ENCODE peak calls at places on chromosomes 7 and 10, in ten cellular contexts. L is suprapubic skin, W is bronchial epithelial cell, A is fibroblast of lung, O is left ventricle myocardium inferior, P is hepatocyte, V is thyroid gland, E is GM10248, Q is ovary, H is right atrium auricular region. J is an unnamed sample.

GRCh38 chr10:100827819-100828743 is 82.7 kb downstream of the PAX2 start:
- DNase-seq in L (peak), W (no peak), A (no peak), O (peak), P (peak), V (peak), E (peak), Q (no peak), H (no peak), J (no peak)

GRCh38 chr10:42488416-42488815 is 150.0 kb downstream of the ZNF33B start:
- DNase-seq in L (no peak), W (peak), A (peak), O (no peak), P (no peak), V (no peak), E (no peak), Q (no peak), H (no peak), J (no peak)

GRCh38 chr7:4814463-4814862 is 39.0 kb downstream of the AP5Z1 start:
- DNase-seq in L (no peak), W (no peak), A (no peak), O (no peak), P (no peak), V (no peak), E (no peak), Q (no peak), H (no peak), J (peak)

GRCh38 chr10:73480158-73480557 is 15.7 kb downstream of the PPP3CB start:
- DNase-seq in L (no peak), W (peak), A (peak), O (no peak), P (no peak), V (no peak), E (peak), Q (no peak), H (no peak), J (no peak)

GRCh38 chr10:32321016-32321631 is 25.8 kb downstream of the EPC1 start:
- DNase-seq in L (no peak), W (no peak), A (no peak), O (no peak), P (no peak), V (no peak), E (no peak), Q (no peak), H (no peak), J (no peak)

GRCh38 chr7:13231216-13231615 is 543.8 kb downstream of the ARL4A start:
- DNase-seq in L (no peak), W (no peak), A (no peak), O (no peak), P (no peak), V (no peak), E (no peak), Q (no peak), H (no peak), J (no peak)

GRCh38 chr7:139683137-139683871 is 94.5 kb downstream of the HIPK2 start:
- DNase-seq in L (no peak), W (peak), A (peak), O (no peak), P (no peak), V (no peak), E (no peak), Q (no peak), H (no peak), J (no peak)

GRCh38 chr7:105776986-105777910 is 99.2 kb downstream of the ATXN7L1 start:
- DNase-seq in L (no peak), W (no peak), A (peak), O (no peak), P (no peak), V (no peak), E (no peak), Q (no peak), H (no peak), J (no peak)

GRCh38 chr10:110918633-110919348 is at the start of gene BBIP1:
- DNase-seq in L (no peak), W (peak), A (peak), O (no peak), P (peak), V (no peak), E (peak), Q (peak), H (no peak), J (peak)

GRCh38 chr7:102991540-102992214 is 78.9 kb downstream of the LRRC17 start:
- DNase-seq in L (no peak), W (peak), A (peak), O (no peak), P (peak), V (no peak), E (no peak), Q (no peak), H (no peak), J (no peak)

GRCh38 chr7:69411466-69411865 is 186.8 kb upstream of the AUTS2 start:
- DNase-seq in L (no peak), W (no peak), A (no peak), O (no peak), P (no peak), V (no peak), E (no peak), Q (no peak), H (no peak), J (no peak)

GRCh38 chr10:78450239-78450638 is 416.6 kb downstream of the RPS24 start:
- DNase-seq in L (no peak), W (no peak), A (no peak), O (no peak), P (no peak), V (no peak), E (no peak), Q (no peak), H (peak), J (no peak)

GRCh38 chr7:156759143-156759542 is 118.6 kb downstream of the RNF32 start:
- DNase-seq in L (no peak), W (no peak), A (no peak), O (no peak), P (peak), V (no peak), E (no peak), Q (no peak), H (no peak), J (no peak)

GRCh38 chr7:4633012-4633411 is 49.1 kb upstream of the FOXK1 start:
- DNase-seq in L (no peak), W (peak), A (peak), O (no peak), P (no peak), V (no peak), E (no peak), Q (no peak), H (no peak), J (no peak)

GRCh38 chr7:1156782-1157535 is 3.0 kb downstream of the ZFAND2A start:
- DNase-seq in L (no peak), W (peak), A (peak), O (no peak), P (peak), V (no peak), E (no peak), Q (no peak), H (no peak), J (no peak)

GRCh38 chr10:1229116-1229515 is 172.9 kb downstream of the WDR37 start:
- DNase-seq in L (no peak), W (no peak), A (no peak), O (no peak), P (no peak), V (no peak), E (no peak), Q (no peak), H (peak), J (peak)

GRCh38 chr10:72105098-72105475 is 16.7 kb upstream of the SPOCK2 start:
- DNase-seq in L (no peak), W (no peak), A (no peak), O (no peak), P (no peak), V (no peak), E (no peak), Q (no peak), H (no peak), J (no peak)

GRCh38 chr7:138125598-138126111 is 49.4 kb downstream of the AKR1D1 start:
- DNase-seq in L (no peak), W (peak), A (peak), O (no peak), P (no peak), V (no peak), E (peak), Q (no peak), H (no peak), J (no peak)

DNA sequence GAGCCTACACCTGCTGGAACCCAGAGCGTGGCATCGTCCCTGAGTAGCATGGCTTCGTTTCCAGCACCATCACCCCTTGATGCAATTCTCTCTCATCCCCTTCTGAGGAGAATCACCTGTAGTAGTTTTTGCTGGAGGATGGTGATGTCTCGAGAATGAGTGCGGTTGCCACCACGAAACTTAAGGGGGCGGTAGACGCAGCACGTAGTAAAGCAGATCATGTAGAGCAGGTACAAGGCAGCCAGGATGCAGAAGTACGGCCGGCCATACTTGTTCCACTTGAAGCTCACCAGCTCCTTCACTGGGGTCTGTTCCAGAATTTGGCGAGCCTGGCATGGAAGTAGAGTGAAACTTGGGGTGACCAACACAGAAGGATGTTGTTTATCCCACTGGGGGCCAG is 8.1 kb downstream of the TRPV5 start:
- DNase-seq in L (peak), W (no peak), A (no peak), O (no peak), P (no peak), V (no peak), E (no peak), Q (no peak), H (no peak), J (no peak)
- TF ChIP-seq CTCF in L (no peak), W (no peak), A (no peak), O (no peak), P (no peak), V (no peak), E (no peak), Q (no peak), H (no peak), J (no peak)

GRCh38 chr10:104197364-104197763 is 34.8 kb downstream of the CFAP43 start:
- DNase-seq in L (no peak), W (peak), A (no peak), O (no peak), P (peak), V (no peak), E (no peak), Q (no peak), H (no peak), J (no peak)

GRCh38 chr10:104201636-104202035 is 30.5 kb downstream of the CFAP43 start:
- DNase-seq in L (no peak), W (peak), A (no peak), O (no peak), P (no peak), V (no peak), E (no peak), Q (no peak), H (no peak), J (no peak)

GRCh38 chr10:104199567-104199966 is 32.6 kb downstream of the CFAP43 start:
- DNase-seq in L (no peak), W (no peak), A (no peak), O (no peak), P (peak), V (no peak), E (no peak), Q (no peak), H (no peak), J (no peak)

GRCh38 chr10:104202231-104202630 is 29.9 kb downstream of the CFAP43 start:
- DNase-seq in L (no peak), W (no peak), A (no peak), O (no peak), P (no peak), V (no peak), E (no peak), Q (no peak), H (no peak), J (no peak)
- TF ChIP-seq CTCF in L (no peak), W (no peak), A (no peak), O (no peak), P (no peak), V (no peak), E (no peak), Q (no peak), H (no peak), J (no peak)

GRCh38 chr10:115827650-115828049 is 445.4 kb downstream of the GFRA1 start:
- DNase-seq in L (no peak), W (no peak), A (no peak), O (no peak), P (no peak), V (no peak), E (no peak), Q (no peak), H (no peak), J (no peak)

GRCh38 chr10:115830260-115830970 is 442.6 kb downstream of the GFRA1 start:
- DNase-seq in L (no peak), W (no peak), A (peak), O (no peak), P (no peak), V (no peak), E (no peak), Q (no peak), H (no peak), J (no peak)

GRCh38 chr10:115831025-115831424 is 442.0 kb downstream of the GFRA1 start:
- DNase-seq in L (no peak), W (no peak), A (no peak), O (no peak), P (no peak), V (no peak), E (no peak), Q (no peak), H (no peak), J (no peak)

GRCh38 chr10:115827180-115827579 is 445.8 kb downstream of the GFRA1 start:
- DNase-seq in L (no peak), W (no peak), A (peak), O (no peak), P (peak), V (no peak), E (no peak), Q (no peak), H (no peak), J (no peak)

DNA sequence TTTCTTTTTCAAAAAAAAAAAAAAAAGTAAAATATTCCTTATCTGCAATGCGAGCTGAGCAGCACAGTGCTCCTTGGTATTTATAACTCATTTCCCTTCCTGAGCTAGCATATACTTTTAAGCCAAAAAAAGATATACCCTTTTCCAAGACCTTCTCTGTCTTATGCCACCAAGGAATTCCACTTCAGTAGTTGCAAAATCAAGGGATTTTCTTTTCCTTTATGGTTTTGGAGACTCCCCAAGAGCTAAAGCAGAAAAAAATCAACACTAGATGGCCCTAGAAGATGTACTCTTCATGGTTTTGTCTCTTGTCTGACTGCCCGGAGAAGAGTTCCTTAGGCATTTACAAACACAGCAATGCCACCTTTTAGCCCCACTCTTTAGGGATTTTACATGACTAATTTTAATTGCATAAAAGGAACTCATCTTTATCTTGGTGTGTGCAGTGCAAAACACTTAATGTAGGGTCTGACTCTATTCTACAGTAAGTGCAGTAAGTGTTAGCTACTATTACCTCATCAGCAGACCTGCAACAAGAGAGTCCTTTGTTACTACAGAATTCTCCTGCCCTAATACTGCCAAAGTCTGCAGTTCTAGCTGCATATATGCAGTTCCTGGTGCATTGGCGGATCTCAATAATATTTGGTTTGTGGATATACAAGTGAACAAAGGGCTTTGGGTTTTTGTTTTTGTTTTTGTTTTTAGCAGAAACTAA is 443.3 kb downstream of the GFRA1 start:
- DNase-seq in L (no peak), W (peak), A (peak), O (no peak), P (peak), V (no peak), E (no peak), Q (no peak), H (no peak), J (no peak)
- TF ChIP-seq CTCF in L (no peak), W (no peak), A (peak), O (peak), P (peak), V (no peak), E (no peak), Q (no peak), H (no peak), J (peak)

GRCh38 chr7:80387634-80388033 is 124.2 kb downstream of the GNAT3 start:
- DNase-seq in L (no peak), W (peak), A (peak), O (no peak), P (no peak), V (peak), E (no peak), Q (no peak), H (no peak), J (no peak)
- TF ChIP-seq CTCF in L (no peak), W (no peak), A (no peak), O (no peak), P (no peak), V (no peak), E (no peak), Q (no peak), H (no peak), J (peak)

DNA sequence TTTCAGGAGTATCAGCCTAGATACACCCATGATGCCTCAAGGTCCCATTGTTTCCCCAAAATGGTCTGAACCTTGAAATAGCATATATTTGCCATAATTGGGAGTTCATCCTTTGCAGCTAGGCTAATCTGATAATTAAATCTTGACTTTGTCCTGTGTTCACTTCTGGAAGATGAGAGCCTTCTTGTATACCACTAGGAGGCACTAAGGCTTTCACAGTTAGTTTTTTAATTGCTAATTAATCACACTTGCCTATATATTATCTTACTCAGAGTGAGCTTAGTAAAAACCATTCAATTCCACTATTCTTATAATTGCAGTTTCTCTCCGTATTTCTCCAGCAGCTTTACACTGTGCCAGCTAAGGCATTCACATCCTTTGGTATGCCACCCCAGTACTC is 48.7 kb upstream of the MAGI2 start:
- DNase-seq in L (no peak), W (peak), A (no peak), O (no peak), P (no peak), V (no peak), E (no peak), Q (no peak), H (no peak), J (no peak)
- TF ChIP-seq CTCF in L (no peak), W (peak), A (no peak), O (no peak), P (peak), V (no peak), E (no peak), Q (no peak), H (no peak), J (peak)

J was measured in chondrocyte.